ENCODE peak calls at places on chromosome 1, in four cellular contexts. One of them, this sample, is unnamed.

GRCh38 chr1:118136511-118136937 is 48.5 kb downstream of the SPAG17 start:
- DNase-seq in Calu3: peak
- DNase-seq in foreskin melanocyte: no peak
- DNase-seq in heart left ventricle: no peak
- DNase-seq in this sample: no peak

GRCh38 chr1:58180537-58180936 is 366.0 kb downstream of the OMA1 start:
- DNase-seq in Calu3: no peak
- DNase-seq in foreskin melanocyte: no peak
- DNase-seq in heart left ventricle: no peak
- DNase-seq in this sample: no peak

GRCh38 chr1:93025572-93025971 is 53.5 kb upstream of the MTF2 start:
- DNase-seq in Calu3: no peak
- DNase-seq in foreskin melanocyte: no peak
- DNase-seq in heart left ventricle: no peak
- DNase-seq in this sample: no peak

GRCh38 chr1:207822124-207822601 is 70.3 kb downstream of the CD46 start:
- DNase-seq in Calu3: no peak
- DNase-seq in foreskin melanocyte: no peak
- DNase-seq in heart left ventricle: no peak
- DNase-seq in this sample: no peak

GRCh38 chr1:10211805-10212405 is 1.5 kb downstream of the KIF1B start:
- DNase-seq in Calu3: no peak
- DNase-seq in foreskin melanocyte: no peak
- DNase-seq in heart left ventricle: no peak
- DNase-seq in this sample: no peak

GRCh38 chr1:48309564-48310082 is 87.1 kb downstream of the SLC5A9 start:
- DNase-seq in Calu3: no peak
- DNase-seq in foreskin melanocyte: no peak
- DNase-seq in heart left ventricle: no peak
- DNase-seq in this sample: no peak

GRCh38 chr1:43317817-43318471 is 17.2 kb downstream of the TIE1 start:
- DNase-seq in Calu3: no peak
- DNase-seq in foreskin melanocyte: no peak
- DNase-seq in heart left ventricle: no peak
- DNase-seq in this sample: no peak

GRCh38 chr1:41493117-41493536 is 8.6 kb upstream of the EDN2 start:
- DNase-seq in Calu3: peak
- DNase-seq in foreskin melanocyte: no peak
- DNase-seq in heart left ventricle: peak
- DNase-seq in this sample: no peak

GRCh38 chr1:203287896-203288295 is 17.4 kb upstream of the BTG2 start:
- DNase-seq in Calu3: no peak
- DNase-seq in foreskin melanocyte: no peak
- DNase-seq in heart left ventricle: no peak
- DNase-seq in this sample: no peak

GRCh38 chr1:22829001-22829989 is 118.7 kb downstream of the EPHB2 start:
- DNase-seq in Calu3: no peak
- DNase-seq in foreskin melanocyte: peak
- DNase-seq in heart left ventricle: peak
- DNase-seq in this sample: peak

GRCh38 chr1:232209357-232209756 is 420.6 kb downstream of the SIPA1L2 start:
- DNase-seq in Calu3: no peak
- DNase-seq in foreskin melanocyte: no peak
- DNase-seq in heart left ventricle: no peak
- DNase-seq in this sample: no peak

GRCh38 chr1:167775178-167775577 is 53.4 kb downstream of the MPZL1 start:
- DNase-seq in Calu3: no peak
- DNase-seq in foreskin melanocyte: no peak
- DNase-seq in heart left ventricle: no peak
- DNase-seq in this sample: no peak

GRCh38 chr1:11413907-11414495 is 65.0 kb upstream of the DISP3 start:
- DNase-seq in Calu3: no peak
- DNase-seq in foreskin melanocyte: no peak
- DNase-seq in heart left ventricle: no peak
- DNase-seq in this sample: no peak

GRCh38 chr1:217019475-217019874 is 296.2 kb upstream of the ESRRG start:
- DNase-seq in Calu3: no peak
- DNase-seq in foreskin melanocyte: no peak
- DNase-seq in heart left ventricle: no peak
- DNase-seq in this sample: no peak

GRCh38 chr1:29343908-29344307 is 107.6 kb downstream of the PTPRU start:
- DNase-seq in Calu3: no peak
- DNase-seq in foreskin melanocyte: no peak
- DNase-seq in heart left ventricle: no peak
- DNase-seq in this sample: no peak

GRCh38 chr1:15065291-15065690 is 88.3 kb upstream of the TMEM51 start:
- DNase-seq in Calu3: no peak
- DNase-seq in foreskin melanocyte: no peak
- DNase-seq in heart left ventricle: peak
- DNase-seq in this sample: no peak

GRCh38 chr1:240765732-240766363 is 153.9 kb upstream of the GREM2 start:
- DNase-seq in Calu3: peak
- DNase-seq in foreskin melanocyte: no peak
- DNase-seq in heart left ventricle: no peak
- DNase-seq in this sample: no peak

GRCh38 chr1:202130816-202131522 is 8.3 kb downstream of the GPR37L1 start:
- DNase-seq in Calu3: no peak
- DNase-seq in foreskin melanocyte: no peak
- DNase-seq in heart left ventricle: no peak
- DNase-seq in this sample: no peak

GRCh38 chr1:66445492-66446181 is 88.3 kb upstream of the SGIP1 start:
- DNase-seq in Calu3: no peak
- DNase-seq in foreskin melanocyte: no peak
- DNase-seq in heart left ventricle: no peak
- DNase-seq in this sample: no peak

GRCh38 chr1:210413951-210414350 is 85.2 kb downstream of the HHAT start:
- DNase-seq in Calu3: no peak
- DNase-seq in foreskin melanocyte: no peak
- DNase-seq in heart left ventricle: no peak
- DNase-seq in this sample: no peak

GRCh38 chr1:180309338-180309737 is 79.3 kb downstream of the LHX4 start:
- DNase-seq in Calu3: peak
- DNase-seq in foreskin melanocyte: no peak
- DNase-seq in heart left ventricle: no peak
- DNase-seq in this sample: no peak

GRCh38 chr1:111723871-111724270 is 15.3 kb downstream of the INKA2 start:
- DNase-seq in Calu3: no peak
- DNase-seq in foreskin melanocyte: no peak
- DNase-seq in heart left ventricle: no peak
- DNase-seq in this sample: no peak

GRCh38 chr1:1756661-1757421 is 21.4 kb downstream of the NADK start:
- DNase-seq in Calu3: no peak
- DNase-seq in foreskin melanocyte: no peak
- DNase-seq in heart left ventricle: no peak
- DNase-seq in this sample: no peak

GRCh38 chr1:167059045-167059728 is 31.0 kb downstream of the GPA33 start:
- DNase-seq in Calu3: peak
- DNase-seq in foreskin melanocyte: peak
- DNase-seq in heart left ventricle: peak
- DNase-seq in this sample: peak

GRCh38 chr1:181451661-181452060 is 31.7 kb upstream of the CACNA1E start:
- DNase-seq in Calu3: no peak
- DNase-seq in foreskin melanocyte: no peak
- DNase-seq in heart left ventricle: no peak
- DNase-seq in this sample: no peak